ENCODE peak calls at places on chromosomes 2 and 18, in nine cellular contexts. U is cardiac muscle cell; E is H9; J is stimulated activated CD4-positive, alpha-beta T cell treated with anti-CD3 and anti-CD28 coated beads, TNF-alpha, amount 100 ng/mL, for 4 hours; D is MM.1S; Y is cardiac fibroblast; Z is fibroblast of pulmonary artery; B is germinal center; K is GM10248. F is an unnamed sample.
A peak's percentile ranks its signal among the peaks of the same experiment; 100 is the strongest.

GRCh38 chr18:23401400-23402347 is 51.4 kb upstream of the RIOK3 start:
- DNase-seq in U (peak; percentile 27), E (peak; percentile 67), J (no peak), D (no peak), Y (peak; percentile 85), Z (peak; percentile 78), B (no peak), K (no peak), F (no peak)

GRCh38 chr18:44742741-44743311 is 62.1 kb downstream of the SETBP1 start:
- DNase-seq in U (no peak), E (no peak), J (no peak), D (no peak), Y (peak; percentile 41), Z (peak; percentile 30), B (no peak), K (no peak), F (no peak)

GRCh38 chr2:49616800-49617199 is 462.5 kb upstream of the FSHR start:
- DNase-seq in U (peak; percentile 67), E (no peak), J (no peak), D (peak; percentile 60), Y (peak; percentile 16), Z (peak; percentile 46), B (no peak), K (peak; percentile 12), F (no peak)

GRCh38 chr2:111117666-111118454 is 2.9 kb upstream of the BCL2L11 start:
- DNase-seq in U (peak; percentile 38), E (peak; percentile 36), J (no peak), D (peak; percentile 10), Y (peak; percentile 59), Z (peak; percentile 62), B (peak; percentile 35), K (no peak), F (peak; percentile 23)

GRCh38 chr2:165018207-165018606 is 62.9 kb upstream of the SLC38A11 start:
- DNase-seq in U (peak; percentile 24), E (peak; percentile 56), J (no peak), D (no peak), Y (no peak), Z (no peak), B (no peak), K (no peak), F (no peak)

GRCh38 chr18:79380816-79381806 is 14.6 kb upstream of the NFATC1 start:
- DNase-seq in U (peak; percentile 67), E (peak; percentile 82), J (no peak), D (no peak), Y (peak; percentile 57), Z (peak; percentile 60), B (peak; percentile 80), K (peak; percentile 87), F (peak; percentile 75)

GRCh38 chr18:8912348-8913057 is 190.0 kb upstream of the NDUFV2 start:
- DNase-seq in U (peak; percentile 0), E (peak; percentile 55), J (no peak), D (no peak), Y (no peak), Z (no peak), B (peak; percentile 51), K (peak; percentile 39), F (no peak)

GRCh38 chr18:23502516-23503037 is 734 bp upstream of the RMC1 start:
- DNase-seq in U (no peak), E (no peak), J (no peak), D (no peak), Y (no peak), Z (no peak), B (no peak), K (no peak), F (no peak)

GRCh38 chr18:79924814-79925655 is 26.4 kb downstream of the SLC66A2 start:
- DNase-seq in U (no peak), E (peak; percentile 22), J (no peak), D (no peak), Y (no peak), Z (no peak), B (no peak), K (no peak), F (no peak)

GRCh38 chr2:136874258-136874657 is 108.9 kb downstream of the THSD7B start:
- DNase-seq in U (peak; percentile 42), E (peak; percentile 29), J (no peak), D (peak; percentile 29), Y (no peak), Z (peak; percentile 0), B (no peak), K (no peak), F (no peak)

GRCh38 chr2:144280009-144280408 is 239.9 kb downstream of the ZEB2 start:
- DNase-seq in U (no peak), E (no peak), J (no peak), D (no peak), Y (no peak), Z (no peak), B (no peak), K (no peak), F (no peak)

GRCh38 chr2:47024046-47024445 is 108.4 kb upstream of the MCFD2 start:
- DNase-seq in U (no peak), E (no peak), J (no peak), D (no peak), Y (no peak), Z (no peak), B (no peak), K (no peak), F (no peak)

GRCh38 chr18:22314001-22314400 is 103.7 kb downstream of the CTAGE1 start:
- DNase-seq in U (no peak), E (no peak), J (no peak), D (no peak), Y (peak; percentile 76), Z (peak; percentile 78), B (no peak), K (no peak), F (no peak)

GRCh38 chr2:70817284-70817954 is 3.0 kb downstream of the CLEC4F start:
- DNase-seq in U (no peak), E (no peak), J (no peak), D (no peak), Y (no peak), Z (no peak), B (no peak), K (no peak), F (no peak)

GRCh38 chr2:193929131-193929530 is 1727.9 kb upstream of the SLC39A10 start:
- DNase-seq in U (no peak), E (no peak), J (no peak), D (no peak), Y (peak; percentile 3), Z (peak; percentile 11), B (no peak), K (no peak), F (no peak)

GRCh38 chr2:233012301-233012971 is 620 bp downstream of the NGEF start:
- DNase-seq in U (no peak), E (peak; percentile 26), J (no peak), D (no peak), Y (no peak), Z (no peak), B (no peak), K (no peak), F (no peak)

GRCh38 chr2:110688594-110689091 is 10.8 kb upstream of the BUB1 start:
- DNase-seq in U (no peak), E (peak; percentile 91), J (no peak), D (no peak), Y (no peak), Z (no peak), B (no peak), K (no peak), F (no peak)

GRCh38 chr2:17257194-17257909 is 260.9 kb downstream of the RAD51AP2 start:
- DNase-seq in U (no peak), E (no peak), J (no peak), D (no peak), Y (no peak), Z (no peak), B (no peak), K (no peak), F (no peak)

GRCh38 chr2:170813611-170814550 is 2.8 kb upstream of the GAD1 start:
- DNase-seq in U (peak; percentile 87), E (peak; percentile 91), J (no peak), D (peak; percentile 39), Y (peak; percentile 52), Z (peak; percentile 61), B (no peak), K (no peak), F (no peak)

GRCh38 chr2:201532686-201533304 is 81.3 kb downstream of the STRADB start:
- DNase-seq in U (no peak), E (no peak), J (no peak), D (peak; percentile 64), Y (peak; percentile 55), Z (peak; percentile 61), B (no peak), K (peak; percentile 25), F (no peak)

F was measured in activated T-cell treated with anti-CD3 and anti-CD28 coated beads, Interleukin-2, amount 50 U/mL, for 4 hours.